ENCODE peak calls at places on chromosomes 6 and 20, in five cellular contexts. R is K562, A is HCT116, I is H1, E is HepG2. X is an unnamed sample.

GRCh38 chr6:133165235-133165634 is 75.9 kb upstream of the EYA4 start:
- DNase-seq in E (no peak), A (no peak), R (no peak), I (no peak), X (no peak)

GRCh38 chr6:89483111-89483720 is 50.3 kb downstream of the ANKRD6 start:
- DNase-seq in E (peak; percentile 30), R (no peak), A (no peak), I (peak; percentile 62), X (no peak)

GRCh38 chr6:167047554-167047953 is 48.4 kb downstream of the CEP43 start:
- DNase-seq in A (no peak), R (no peak), I (no peak), E (no peak), X (no peak)

GRCh38 chr6:42352856-42353564 is 98.7 kb downstream of the TRERF1 start:
- DNase-seq in E (no peak), I (no peak), A (peak; percentile 31), R (no peak), X (no peak)

GRCh38 chr20:1332749-1333300 is 3.9 kb upstream of the SDCBP2 start:
- DNase-seq in I (peak; percentile 17), R (no peak), E (no peak), A (no peak), X (no peak)

GRCh38 chr6:37920667-37921066 is 101.1 kb downstream of the ZFAND3 start:
- DNase-seq in I (no peak), A (no peak), E (peak; percentile 90), R (no peak), X (peak; percentile 33)

GRCh38 chr20:38167466-38167850 is 2.4 kb upstream of the TGM2 start:
- DNase-seq in E (no peak), A (no peak), R (no peak), I (no peak), X (no peak)

GRCh38 chr6:50975216-50975615 is 156.5 kb downstream of the TFAP2B start:
- DNase-seq in R (no peak), I (no peak), E (no peak), A (no peak), X (no peak)

GRCh38 chr6:131107166-131107565 is 28.1 kb upstream of the AKAP7 start:
- DNase-seq in E (peak; percentile 80), R (no peak), I (no peak), A (no peak), X (no peak)

GRCh38 chr6:111721677-111722219 is 116.1 kb upstream of the TRAF3IP2 start:
- DNase-seq in I (peak; percentile 84), E (peak; percentile 24), R (peak; percentile 68), A (peak; percentile 13), X (no peak)

GRCh38 chr20:45781391-45781931 is 10.2 kb downstream of the WFDC3 start:
- DNase-seq in I (no peak), E (no peak), R (no peak), A (peak; percentile 92), X (peak; percentile 90)

GRCh38 chr6:29576056-29576455 is 8.9 kb upstream of the OR2H2 start:
- DNase-seq in R (no peak), I (no peak), E (no peak), A (no peak), X (no peak)

GRCh38 chr6:157822221-157823000 is 635 bp upstream of the SNX9 start:
- DNase-seq in E (no peak), A (no peak), R (no peak), I (peak; percentile 71), X (no peak)

GRCh38 chr6:42448391-42448790 is 3.3 kb downstream of the TRERF1 start:
- DNase-seq in E (no peak), I (no peak), R (no peak), A (no peak), X (no peak)

GRCh38 chr20:48769111-48769879 is 58.5 kb downstream of the PREX1 start:
- DNase-seq in R (peak; percentile 35), A (no peak), E (no peak), I (no peak), X (no peak)

GRCh38 chr6:157054531-157054979 is 268.8 kb downstream of the TMEM242 start:
- DNase-seq in I (no peak), A (no peak), R (no peak), E (no peak), X (no peak)

GRCh38 chr6:45637611-45638257 is 260.0 kb upstream of the SUPT3H start:
- DNase-seq in R (no peak), E (no peak), I (no peak), A (no peak), X (no peak)

GRCh38 chr6:103124471-103124870 is 1731.0 kb downstream of the GRIK2 start:
- DNase-seq in A (no peak), R (no peak), E (no peak), I (no peak), X (no peak)

GRCh38 chr6:103122766-103123601 is 1729.5 kb downstream of the GRIK2 start:
- DNase-seq in A (peak; percentile 69), R (peak; percentile 3), E (peak; percentile 44), I (peak; percentile 88), X (peak; percentile 13)
- TF ChIP-seq SIN3A in A (no peak), R (no peak), E (no peak), I (no peak), X (no peak)

GRCh38 chr6:41274291-41274690 is 12.2 kb downstream of the TREM1 start:
- DNase-seq in E (no peak), A (no peak), R (no peak), I (no peak), X (no peak)
- TF ChIP-seq SIN3A in E (no peak), A (no peak), R (no peak), I (no peak), X (no peak)

DNA sequence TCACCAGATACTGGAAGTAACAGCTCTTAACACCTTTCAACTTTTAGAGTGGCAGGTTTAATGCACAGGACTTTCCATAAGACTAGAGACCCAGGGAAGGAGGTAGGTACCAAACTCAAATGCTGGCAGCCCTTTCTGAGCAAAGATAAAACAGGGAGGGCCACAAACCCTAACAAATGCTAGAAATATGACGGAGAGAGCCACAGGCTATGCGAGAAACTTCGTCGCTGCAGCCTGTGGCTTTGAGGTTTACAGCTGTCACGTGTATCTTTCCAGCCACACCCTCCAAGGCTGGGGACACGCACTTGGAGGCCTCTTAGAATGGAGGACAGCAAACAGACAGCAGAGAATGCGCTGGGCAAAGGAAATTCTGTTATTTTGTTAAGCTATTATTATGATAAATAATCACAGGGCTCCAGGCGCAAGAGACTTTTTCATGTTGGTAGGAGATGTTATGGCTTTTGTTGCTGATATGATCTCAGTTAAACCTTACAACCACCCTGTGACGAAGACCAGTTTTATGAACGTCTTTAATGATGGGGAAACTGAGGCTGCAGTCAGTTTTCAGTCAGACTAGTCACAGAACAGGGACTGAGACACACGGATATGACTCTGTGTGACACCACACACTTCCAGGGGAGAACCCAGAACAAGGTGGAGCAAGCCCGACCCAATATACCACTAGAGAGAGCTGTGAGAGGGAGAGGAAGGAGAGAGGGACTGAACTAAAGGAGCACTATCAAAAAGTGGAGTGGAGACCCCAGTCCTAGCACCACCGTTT is 2.0 kb downstream of the TRAM2 start:
- DNase-seq in A (no peak), R (peak; percentile 56), I (no peak), E (no peak), X (no peak)
- TF ChIP-seq SIN3A in A (no peak), R (no peak), I (no peak), E (peak; percentile 59), X (no peak)

GRCh38 chr20:32624687-32625345 is 39.7 kb upstream of the NOL4L start:
- DNase-seq in R (peak; percentile 8), E (no peak), A (no peak), I (no peak), X (no peak)

GRCh38 chr20:32621914-32622584 is 36.9 kb upstream of the NOL4L start:
- DNase-seq in A (no peak), E (no peak), I (no peak), R (no peak), X (no peak)

GRCh38 chr20:32622585-32623468 is 37.7 kb upstream of the NOL4L start:
- DNase-seq in A (no peak), R (no peak), E (no peak), I (no peak), X (no peak)

GRCh38 chr20:32625996-32626395 is 40.9 kb upstream of the NOL4L start:
- DNase-seq in I (no peak), R (no peak), A (no peak), E (no peak), X (no peak)

DNA sequence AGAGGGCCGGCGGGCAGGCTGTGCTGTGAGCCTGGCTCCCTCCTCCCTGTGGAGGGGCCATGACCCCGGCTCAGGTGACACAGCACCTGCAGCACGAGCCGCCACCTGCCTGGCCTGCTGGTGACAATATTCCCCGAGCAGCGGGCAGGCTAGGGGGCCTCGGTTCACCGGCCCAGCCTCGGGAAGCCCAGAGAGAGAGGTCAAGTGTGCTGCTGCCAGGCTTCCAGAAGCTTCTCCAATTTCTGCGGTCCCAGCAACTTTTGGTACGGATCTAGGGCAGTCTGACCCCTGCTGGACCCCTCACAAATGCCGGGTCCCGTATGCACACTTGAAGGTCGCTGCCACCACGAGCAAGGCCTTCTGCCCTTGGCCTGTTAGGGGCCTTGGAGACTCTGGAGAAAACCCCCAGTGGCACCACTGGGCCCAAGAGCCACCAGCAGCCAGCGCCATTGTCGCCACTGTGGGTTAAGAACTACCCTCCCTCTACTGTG is 38.6 kb upstream of the NOL4L start:
- DNase-seq in A (no peak), R (no peak), E (no peak), I (no peak), X (no peak)
- TF ChIP-seq SIN3A in A (no peak), R (no peak), E (no peak), I (no peak), X (no peak)

GRCh38 chr20:3580412-3580811 is 82.8 kb downstream of the GFRA4 start:
- DNase-seq in R (no peak), A (no peak), E (no peak), I (no peak), X (no peak)

GRCh38 chr20:3586111-3586510 is 77.1 kb downstream of the GFRA4 start:
- DNase-seq in A (no peak), R (no peak), E (no peak), I (no peak), X (no peak)

DNA sequence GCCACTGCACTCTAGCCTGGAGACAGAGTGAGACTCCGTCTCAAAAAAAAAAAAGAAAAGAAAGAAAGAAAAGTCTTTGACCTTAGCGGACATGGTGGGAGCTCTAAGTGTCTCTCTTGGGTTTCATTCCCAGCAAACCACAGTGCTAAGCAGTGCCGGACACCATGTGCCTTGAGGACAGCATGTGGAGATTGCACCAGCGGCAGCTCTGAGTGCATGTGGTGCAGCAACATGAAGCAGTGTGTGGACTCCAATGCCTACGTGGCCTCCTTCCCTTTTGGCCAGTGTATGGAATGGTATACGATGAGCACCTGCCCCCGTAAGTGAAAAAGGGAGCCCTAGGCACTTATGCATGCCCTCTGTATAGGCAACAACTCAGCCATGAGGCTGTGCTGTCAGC is 79.4 kb downstream of the GFRA4 start:
- DNase-seq in E (no peak), I (no peak), R (no peak), A (no peak), X (no peak)
- TF ChIP-seq SIN3A in E (no peak), I (no peak), R (no peak), A (no peak), X (no peak)

DNA sequence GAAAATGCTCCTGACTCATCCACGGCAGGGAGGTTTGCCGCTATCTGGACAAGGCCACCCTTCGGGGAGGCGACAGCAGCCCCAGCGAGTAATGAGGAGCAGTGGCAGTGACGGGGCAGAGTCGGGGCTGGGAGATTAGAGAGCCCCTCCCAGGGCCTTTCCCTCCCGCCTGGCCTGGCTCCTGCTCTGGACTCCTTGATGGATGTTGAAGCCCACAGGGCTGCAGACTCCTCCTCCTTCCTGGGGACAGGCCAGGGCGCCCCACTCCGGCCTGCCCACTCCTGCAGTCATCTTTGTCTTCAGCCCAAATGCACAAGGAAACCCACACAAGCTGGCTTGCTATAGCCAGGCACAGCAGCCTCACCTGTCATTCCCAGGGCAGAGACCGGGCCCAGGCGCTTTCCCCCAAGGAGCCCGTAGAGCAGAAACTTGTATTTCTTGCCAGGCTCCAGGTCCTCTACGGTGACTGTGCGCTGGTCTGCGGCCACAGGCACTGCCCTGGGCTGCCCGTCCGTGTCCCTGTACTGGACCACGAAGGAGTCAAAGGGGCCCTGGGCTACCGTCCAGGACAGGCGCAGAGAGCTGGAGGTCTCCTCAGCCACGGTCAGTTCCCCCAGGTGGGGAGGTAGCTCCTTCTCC is 7.7 kb downstream of the CYP21A2 start:
- DNase-seq in A (no peak), I (no peak), R (peak; percentile 56), E (no peak), X (no peak)
- TF ChIP-seq SIN3A in A (no peak), I (no peak), R (no peak), E (no peak), X (no peak)

X was measured in Panc1.